ENCODE peak calls at places on chromosomes 12 and 14, in four cellular contexts. Y, G, L and D are unnamed samples.

GRCh38 chr14:29820785-29821184 is 106.9 kb downstream of the PRKD1 start:
- DNase-seq in Y (no peak), L (no peak), G (no peak), D (no peak)

GRCh38 chr12:58955849-58956248 is 35.5 kb upstream of the LRIG3 start:
- DNase-seq in G (no peak), L (no peak), Y (no peak), D (no peak)

GRCh38 chr14:64501326-64502171 is 2.1 kb downstream of the ZBTB25 start:
- DNase-seq in Y (peak), L (no peak), G (no peak), D (peak)

GRCh38 chr14:64209428-64210165 is 84.6 kb downstream of the ESR2 start:
- DNase-seq in L (no peak), Y (no peak), G (no peak), D (peak)

GRCh38 chr12:131894981-131895639 is 688 bp downstream of the ULK1 start:
- DNase-seq in Y (no peak), G (no peak), L (no peak), D (no peak)

GRCh38 chr12:94831081-94831747 is 172.3 kb downstream of the NDUFA12 start:
- DNase-seq in Y (no peak), G (no peak), L (no peak), D (peak)

GRCh38 chr12:18552829-18553228 is 185.0 kb downstream of the PLCZ1 start:
- DNase-seq in G (no peak), L (peak), Y (no peak), D (no peak)

GRCh38 chr12:132154941-132155770 is 10.9 kb downstream of the NOC4L start:
- DNase-seq in Y (no peak), G (no peak), L (no peak), D (peak)

GRCh38 chr12:127811988-127812387 is 455.0 kb upstream of the TMEM132C start:
- DNase-seq in L (peak), G (no peak), Y (no peak), D (no peak)

GRCh38 chr14:89327771-89328212 is 89.2 kb downstream of the FOXN3 start:
- DNase-seq in G (no peak), Y (no peak), L (no peak), D (no peak)

GRCh38 chr14:100374891-100375272 is 51.7 kb downstream of the SLC25A47 start:
- DNase-seq in Y (no peak), G (no peak), L (no peak), D (no peak)

GRCh38 chr14:73242274-73242960 is 5.1 kb downstream of the PAPLN start:
- DNase-seq in Y (no peak), L (no peak), G (no peak), D (peak)

GRCh38 chr12:89072303-89073026 is 279.8 kb downstream of the DUSP6 start:
- DNase-seq in L (no peak), Y (no peak), G (no peak), D (no peak)

GRCh38 chr14:102182190-102182589 is 42.5 kb downstream of the WDR20 start:
- DNase-seq in Y (no peak), G (no peak), L (peak), D (no peak)

GRCh38 chr14:49552630-49553029 is 33.5 kb downstream of the RPS29 start:
- DNase-seq in Y (no peak), G (no peak), L (no peak), D (no peak)

GRCh38 chr14:49853158-49853477 is 530 bp upstream of the NEMF start:
- DNase-seq in L (no peak), G (no peak), Y (no peak), D (no peak)

GRCh38 chr14:63345826-63346225 is 27.1 kb upstream of the GPHB5 start:
- DNase-seq in G (no peak), L (no peak), Y (no peak), D (no peak)

DNA sequence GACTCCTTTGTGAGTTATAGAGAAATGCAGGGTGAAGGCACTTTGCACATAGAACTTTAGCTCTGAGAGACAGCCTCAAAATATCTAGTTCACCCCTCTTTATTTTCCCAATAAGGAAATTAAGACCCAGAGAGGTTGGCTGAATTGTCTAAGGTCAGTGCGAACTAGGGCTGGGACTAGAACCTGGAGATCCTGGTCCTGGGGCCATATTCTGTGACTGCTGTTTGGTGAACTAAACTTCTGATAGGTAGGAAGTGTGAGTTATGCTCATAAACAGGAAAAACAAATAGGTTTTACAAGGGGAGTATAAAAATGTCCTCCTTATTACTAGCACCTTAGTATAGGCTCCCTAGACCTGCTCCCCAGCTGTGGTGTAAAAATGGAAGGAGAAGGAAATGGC is 53.9 kb downstream of the DAD1 start:
- DNase-seq in Y (no peak), L (no peak), G (no peak), D (no peak)
- H3K4me3 ChIP-seq in Y (no peak), L (no peak), G (no peak), D (peak)

DNA sequence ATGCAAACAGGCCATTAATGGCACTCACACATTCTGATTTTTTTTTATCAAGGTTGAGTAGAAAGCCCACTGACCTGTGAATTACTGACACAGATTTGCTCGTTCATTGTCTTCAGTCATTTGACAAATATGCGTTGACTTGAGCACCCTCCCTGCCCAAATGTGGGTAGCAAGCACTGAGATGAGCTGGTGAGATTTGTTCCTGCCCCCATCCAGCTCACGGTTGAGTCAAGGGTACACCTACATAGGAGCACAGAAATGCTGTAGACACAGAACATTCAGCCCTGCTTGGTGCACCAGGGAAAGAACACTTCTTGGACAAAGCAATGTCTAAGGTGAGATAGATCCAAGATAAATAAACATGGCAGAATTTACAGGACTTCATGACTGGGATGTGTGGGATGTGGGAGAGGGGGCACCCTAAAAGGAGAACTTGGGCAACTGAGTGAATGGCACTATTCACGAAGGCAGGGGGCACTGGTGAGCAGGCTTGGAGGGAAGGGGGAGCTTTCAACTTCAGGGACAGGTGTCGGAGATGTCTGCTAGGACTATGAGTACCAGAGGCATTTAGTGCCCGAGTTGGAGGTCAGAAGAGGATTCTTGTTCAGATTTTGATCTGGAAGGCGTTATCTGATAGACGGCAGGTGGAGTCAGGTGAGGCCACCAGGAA is 213.4 kb downstream of the VRK1 start:
- DNase-seq in L (peak), Y (no peak), G (no peak), D (peak)
- TF ChIP-seq CTCF in L (peak), Y (no peak), G (peak), D (peak)

DNA sequence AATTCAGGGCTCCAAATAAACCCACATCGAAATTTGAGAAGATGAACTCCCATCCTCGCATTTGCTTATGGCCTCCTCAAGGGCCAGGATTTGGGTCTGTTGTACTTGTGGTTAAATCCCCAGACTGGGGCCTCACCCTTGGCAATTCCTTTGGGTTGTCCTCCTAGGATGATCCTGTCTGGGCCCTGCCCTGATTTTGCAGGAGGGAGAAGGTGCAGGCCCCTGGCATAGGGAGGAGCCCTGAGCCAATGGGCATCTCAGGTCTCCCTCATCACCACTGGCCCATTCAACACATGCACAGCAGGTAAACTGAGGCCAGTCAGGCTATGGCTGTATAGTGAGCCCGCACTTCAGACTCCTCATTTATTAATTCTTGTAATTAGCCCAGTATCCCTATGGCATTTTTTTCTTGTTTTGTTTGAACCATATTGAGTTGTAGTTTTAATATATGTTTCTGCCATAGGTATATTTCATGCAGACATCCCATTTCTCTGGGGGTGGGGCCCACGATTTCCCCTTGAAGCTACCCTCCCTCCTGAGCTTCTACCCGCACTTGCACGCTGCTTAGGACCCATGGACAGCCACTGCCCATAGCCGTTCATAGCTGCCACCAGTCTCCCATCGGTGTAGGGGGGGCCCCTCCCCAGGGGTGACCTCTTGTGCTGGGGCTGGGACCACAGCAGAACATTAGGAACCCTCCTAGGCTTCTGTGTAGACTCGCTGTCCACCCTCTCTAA is 67.1 kb upstream of the DDX11 start:
- DNase-seq in Y (no peak), L (no peak), G (no peak), D (no peak)
- H3K4me3 ChIP-seq in Y (no peak), L (no peak), G (peak), D (no peak)

GRCh38 chr12:123457980-123458779 is at the start of gene SNRNP35:
- DNase-seq in L (peak), G (peak), Y (peak), D (peak)
- TF ChIP-seq CTCF in L (peak), G (no peak), Y (no peak), D (no peak)

DNA sequence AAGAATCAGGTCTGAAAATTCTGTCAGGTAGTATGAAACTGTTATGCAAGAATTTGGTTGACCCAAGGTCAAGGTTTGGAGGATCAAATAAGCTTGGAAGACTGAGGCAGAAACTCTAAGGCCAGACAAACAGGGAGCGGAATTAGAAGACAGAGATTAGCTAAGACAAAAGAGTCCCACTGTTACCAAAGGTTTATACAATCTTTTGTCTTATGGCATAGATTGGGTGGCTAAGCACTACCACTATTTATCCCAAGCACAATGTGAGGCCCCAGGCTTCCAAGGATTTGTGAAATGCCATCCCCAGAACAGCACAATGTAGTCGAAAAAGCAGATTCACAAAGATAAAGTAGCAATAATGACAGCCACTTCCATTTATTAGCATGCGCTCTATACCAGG is 311.2 kb downstream of the SEC23A start:
- DNase-seq in Y (no peak), L (no peak), G (no peak), D (no peak)
- H3K4me3 ChIP-seq in Y (no peak), L (no peak), G (no peak), D (no peak)